ENCODE peak calls at places on chromosomes 4 and X, in eight cellular contexts. B is stomach, S is heart right ventricle, O is fibroblast of mammary gland, K is lower lobe of right lung, Y is cardiac fibroblast, P is upper lobe of right lung, U is dorsolateral prefrontal cortex. T is an unnamed sample.

GRCh38 chr4:180953572-180953971 is 1289.6 kb upstream of the TENM3 start:
- DNase-seq in S (no peak), K (no peak), B (no peak), P (no peak), O (no peak), U (no peak), Y (no peak), T (peak)

GRCh38 chr4:2253160-2254084 is 8.5 kb downstream of the MXD4 start:
- DNase-seq in K (peak), B (peak), P (peak), Y (no peak), O (no peak), S (peak), U (peak), T (no peak)

GRCh38 chr4:69051576-69051943 is 44.7 kb upstream of the UGT2B7 start:
- DNase-seq in Y (no peak), S (no peak), O (no peak), P (no peak), K (no peak), U (no peak), B (no peak), T (no peak)

GRCh38 chr4:145417348-145418130 is 64.1 kb upstream of the SMAD1 start:
- DNase-seq in P (no peak), Y (no peak), U (no peak), S (no peak), B (no peak), O (no peak), K (no peak), T (no peak)

GRCh38 chr4:74970577-74970976 is 37.7 kb downstream of the PARM1 start:
- DNase-seq in K (no peak), U (no peak), P (no peak), S (no peak), O (no peak), B (no peak), Y (no peak), T (no peak)

GRCh38 chr4:43224591-43224990 is 332.1 kb downstream of the GRXCR1 start:
- DNase-seq in O (peak), U (no peak), P (no peak), S (no peak), Y (no peak), K (no peak), B (no peak), T (no peak)

GRCh38 chr4:1600811-1601532 is 83.1 kb downstream of the FAM53A start:
- DNase-seq in S (peak), B (no peak), O (no peak), P (peak), K (peak), U (no peak), Y (no peak), T (no peak)

GRCh38 chr4:156193116-156193515 is 239.4 kb upstream of the CTSO start:
- DNase-seq in U (no peak), O (no peak), Y (peak), K (no peak), S (no peak), B (no peak), P (no peak), T (peak)

GRCh38 chrX:109697855-109698254 is 35.2 kb downstream of the ACSL4 start:
- DNase-seq in S (no peak), K (no peak), Y (no peak), U (no peak), B (no peak), O (no peak), P (no peak), T (no peak)

GRCh38 chrX:43870758-43871419 is 11.4 kb downstream of the MAOB start:
- DNase-seq in O (no peak), K (no peak), S (peak), Y (no peak), U (no peak), B (peak), P (no peak), T (no peak)

GRCh38 chr4:143254479-143255216 is 69.9 kb downstream of the USP38 start:
- DNase-seq in S (no peak), Y (peak), B (no peak), O (no peak), K (no peak), U (no peak), P (no peak), T (no peak)

GRCh38 chrX:41005445-41005992 is 79.7 kb upstream of the USP9X start:
- DNase-seq in Y (no peak), B (no peak), K (no peak), P (no peak), O (no peak), S (no peak), U (no peak), T (no peak)

GRCh38 chr4:7911044-7911578 is 28.6 kb downstream of the AFAP1 start:
- DNase-seq in B (no peak), O (peak), U (no peak), S (peak), K (no peak), Y (peak), P (no peak), T (peak)

GRCh38 chrX:154468217-154468616 is 10.1 kb downstream of the PLXNA3 start:
- DNase-seq in U (no peak), B (no peak), K (no peak), S (no peak), Y (no peak), O (no peak), P (no peak), T (no peak)

GRCh38 chr4:20341121-20341758 is 89.5 kb downstream of the SLIT2 start:
- DNase-seq in Y (no peak), O (no peak), S (no peak), P (no peak), U (no peak), B (no peak), K (no peak), T (no peak)

GRCh38 chr4:37889849-37890500 is 909 bp upstream of the TBC1D1 start:
- DNase-seq in Y (no peak), O (peak), B (no peak), K (no peak), S (peak), P (no peak), U (peak), T (no peak)

GRCh38 chr4:75820197-75820596 is 82.1 kb downstream of the PPEF2 start:
- DNase-seq in P (no peak), U (no peak), O (no peak), K (no peak), S (no peak), Y (no peak), B (no peak), T (no peak)

GRCh38 chr4:17142232-17142711 is 243.8 kb upstream of the LDB2 start:
- DNase-seq in S (no peak), O (peak), U (peak), K (no peak), P (no peak), Y (peak), B (no peak), T (peak)

DNA sequence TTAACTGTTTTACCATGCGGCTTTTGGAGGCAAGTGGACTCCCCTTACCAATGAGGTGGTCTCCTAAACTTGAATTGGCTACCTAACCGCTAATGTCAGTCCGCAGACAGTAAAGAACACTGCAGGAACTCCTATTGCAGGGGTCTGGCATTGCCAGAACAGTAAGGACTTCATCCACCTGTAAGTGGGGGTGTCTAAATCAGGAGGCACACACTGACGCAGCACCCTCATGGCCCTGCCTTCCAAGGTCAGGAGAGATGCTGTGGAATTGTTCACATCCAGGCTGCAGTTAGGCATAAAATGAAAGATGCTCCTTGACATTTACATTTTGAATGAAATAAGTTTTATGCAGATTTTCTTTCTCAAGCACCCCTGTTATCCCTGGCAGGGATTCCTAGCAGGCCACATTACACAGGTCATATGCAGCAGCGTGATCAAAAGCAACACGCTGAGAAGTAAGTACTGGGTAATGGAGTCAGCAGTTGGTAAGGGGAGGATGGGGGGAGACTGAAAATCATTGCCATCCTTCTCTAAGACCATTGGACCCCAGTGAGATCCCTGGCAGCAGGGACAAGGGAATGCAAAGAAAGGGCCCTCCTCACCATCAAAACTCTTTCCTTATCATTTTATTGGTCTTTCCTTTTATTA is 3.8 kb downstream of the PPARGC1A start:
- DNase-seq in Y (no peak), S (no peak), O (no peak), U (no peak), P (no peak), K (no peak), B (no peak), T (no peak)
- H3K4me3 ChIP-seq in Y (no peak), S (peak), O (no peak), U (no peak), P (no peak), K (no peak), B (no peak), T (no peak)

DNA sequence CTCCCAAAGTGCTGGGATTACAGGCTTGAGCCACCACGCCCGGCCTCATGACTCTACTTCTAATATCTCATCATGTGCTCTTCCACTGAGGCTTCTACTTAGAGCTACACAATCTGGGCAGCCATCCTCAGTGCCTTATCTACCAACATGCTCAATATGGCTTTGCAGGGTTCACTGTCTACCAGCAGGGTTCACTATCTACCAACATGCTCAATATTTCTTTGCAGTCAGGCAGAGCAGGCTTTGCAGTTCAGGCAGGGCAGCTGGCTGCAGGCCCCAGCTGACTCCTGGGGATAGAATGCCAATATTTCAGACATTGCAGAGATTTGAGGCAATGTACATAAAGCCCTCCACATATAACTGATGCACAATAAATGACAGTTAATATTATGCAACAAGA is 47.5 kb downstream of the PKD2 start:
- DNase-seq in Y (peak), O (peak), B (peak), P (no peak), S (no peak), K (no peak), U (no peak), T (peak)
- TF ChIP-seq CTCF in Y (peak), O (peak), B (peak), P (peak), S (no peak), K (peak), U (no peak), T (peak)

DNA sequence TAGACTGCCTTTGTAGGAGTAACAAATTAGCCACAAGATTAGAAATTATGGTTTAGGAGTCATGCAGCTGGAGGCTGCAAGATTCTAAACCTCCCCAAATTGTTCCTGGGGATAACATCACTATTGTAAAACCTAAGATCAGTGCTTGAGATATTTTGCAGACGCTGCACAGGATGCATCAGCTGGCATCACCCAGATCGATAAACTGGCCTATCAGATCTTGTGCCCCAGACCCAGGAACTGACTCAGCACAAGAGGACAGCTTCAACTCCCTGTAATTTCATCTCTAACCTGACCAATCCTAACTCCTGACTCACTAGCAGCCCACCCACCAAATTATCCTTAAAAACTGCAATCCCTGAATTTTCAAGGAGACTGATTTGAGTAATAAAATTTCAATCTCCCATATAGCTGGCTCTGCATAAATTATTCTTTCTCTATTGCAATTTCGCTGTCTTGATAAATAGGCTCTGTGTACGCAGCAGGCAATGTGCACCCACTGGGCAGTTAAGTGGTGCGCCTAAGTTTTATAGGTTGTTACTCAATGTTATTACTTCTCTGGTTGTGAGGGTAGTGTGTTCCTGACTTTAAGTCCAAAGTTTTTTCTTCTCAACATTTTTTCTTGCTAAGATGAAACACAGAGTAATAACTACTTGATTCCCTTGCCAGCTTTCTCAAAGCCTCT is 312.2 kb upstream of the DKK2 start:
- DNase-seq in O (no peak), K (no peak), B (no peak), Y (no peak), U (no peak), S (no peak), P (no peak), T (no peak)
- H3K4me3 ChIP-seq in O (no peak), K (no peak), B (no peak), Y (no peak), U (no peak), S (no peak), P (no peak), T (no peak)

GRCh38 chr4:186342582-186342981 is 76.6 kb downstream of the F11 start:
- DNase-seq in P (no peak), U (no peak), B (no peak), K (no peak), Y (peak), O (no peak), S (no peak), T (no peak)
- TF ChIP-seq CTCF in P (no peak), U (no peak), B (no peak), K (no peak), Y (no peak), O (no peak), S (no peak), T (no peak)

T was measured in brain microvascular endothelial cell.